ENCODE peak calls at places on chromosomes 1 and 21, in five cellular contexts. G, Q, E, H and A are unnamed samples.
A peak's percentile ranks its signal among the peaks of the same experiment; 100 is the strongest.

GRCh38 chr1:206769331-206769731 is 1.2 kb upstream of the IL19 start:
- DNase-seq in G (peak; percentile 73), Q (no peak), E (no peak), H (no peak), A (no peak)

GRCh38 chr21:43611598-43612369 is 47.5 kb downstream of the HSF2BP start:
- DNase-seq in G (peak; percentile 9), Q (peak; percentile 67), E (peak; percentile 59), H (peak; percentile 37), A (peak; percentile 73)

GRCh38 chr1:110630770-110631663 is 24.9 kb upstream of the KCNA2 start:
- DNase-seq in G (no peak), Q (peak; percentile 83), E (peak; percentile 43), H (peak; percentile 58), A (peak; percentile 86)

GRCh38 chr1:233668725-233669294 is 54.9 kb downstream of the KCNK1 start:
- DNase-seq in G (peak; percentile 20), Q (no peak), E (peak; percentile 83), H (peak; percentile 82), A (no peak)

GRCh38 chr1:231866392-231867331 is 240.1 kb downstream of the DISC1 start:
- DNase-seq in G (peak; percentile 17), Q (peak; percentile 64), E (peak; percentile 23), H (peak; percentile 27), A (peak; percentile 54)

GRCh38 chr1:17661546-17662157 is 93.5 kb upstream of the ACTL8 start:
- DNase-seq in G (peak; percentile 36), Q (peak; percentile 47), E (peak; percentile 12), H (peak; percentile 60), A (peak; percentile 88)

GRCh38 chr1:44507490-44508396 is 102.7 kb downstream of the RNF220 start:
- DNase-seq in G (no peak), Q (no peak), E (no peak), H (no peak), A (no peak)

GRCh38 chr1:111880866-111881837 is 108.3 kb downstream of the KCND3 start:
- DNase-seq in G (no peak), Q (peak; percentile 52), E (no peak), H (no peak), A (peak; percentile 11)

GRCh38 chr1:9472386-9473031 is 66.8 kb upstream of the SLC25A33 start:
- DNase-seq in G (no peak), Q (no peak), E (no peak), H (no peak), A (no peak)

GRCh38 chr1:66730462-66730861 is 21.8 kb upstream of the DYNLT5 start:
- DNase-seq in G (no peak), Q (no peak), E (no peak), H (no peak), A (no peak)